ENCODE peak calls at places on chromosomes 1 and 21, in four cellular contexts. B is cardiac septum, S is MM.1S, N is activated T-helper 1 cell treated with Interleukin-2 at 50 U/mL for 16 hours. Q is an unnamed sample.

GRCh38 chr1:43799656-43800629 is 92.6 kb downstream of the ST3GAL3 start:
- DNase-seq in B (no peak), S (no peak), N (no peak), Q (no peak)

GRCh38 chr21:41141031-41141457 is 26.9 kb upstream of the BACE2 start:
- DNase-seq in B (no peak), S (no peak), N (no peak), Q (no peak)

GRCh38 chr1:203607169-203607873 is 19.3 kb upstream of the ATP2B4 start:
- DNase-seq in B (no peak), S (peak), N (peak), Q (peak)

GRCh38 chr1:101147381-101147780 is 89.4 kb upstream of the S1PR1 start:
- DNase-seq in B (no peak), S (no peak), N (no peak), Q (no peak)

GRCh38 chr1:116899529-116899928 is 10.2 kb upstream of the PTGFRN start:
- DNase-seq in B (no peak), S (no peak), N (no peak), Q (no peak)

GRCh38 chr1:1732381-1732780 is 8.2 kb upstream of the CDK11A start:
- DNase-seq in B (no peak), S (no peak), N (no peak), Q (no peak)

GRCh38 chr1:111732718-111733117 is 6.5 kb downstream of the INKA2 start:
- DNase-seq in B (no peak), S (no peak), N (no peak), Q (no peak)

GRCh38 chr21:41630249-41630648 is 122.3 kb upstream of the TMPRSS2 start:
- DNase-seq in B (peak), S (no peak), N (no peak), Q (no peak)

GRCh38 chr1:16053781-16054502 is 10.4 kb downstream of the CLCNKB start:
- DNase-seq in B (no peak), S (peak), N (no peak), Q (no peak)

GRCh38 chr21:45041351-45041805 is 33.0 kb upstream of the ADARB1 start:
- DNase-seq in B (peak), S (no peak), N (no peak), Q (no peak)

GRCh38 chr1:172699111-172699510 is 40.2 kb downstream of the FASLG start:
- DNase-seq in B (no peak), S (peak), N (peak), Q (peak)

GRCh38 chr1:91650764-91651163 is 150.1 kb downstream of the CDC7 start:
- DNase-seq in B (no peak), S (no peak), N (no peak), Q (no peak)

GRCh38 chr1:228766788-228767187 is 31.5 kb downstream of the RHOU start:
- DNase-seq in B (no peak), S (no peak), N (no peak), Q (no peak)

GRCh38 chr1:59638172-59638800 is 176.5 kb upstream of the HOOK1 start:
- DNase-seq in B (no peak), S (no peak), N (no peak), Q (no peak)

GRCh38 chr1:155195201-155196102 is 12.2 kb downstream of the THBS3 start:
- DNase-seq in B (peak), S (no peak), N (no peak), Q (no peak)

GRCh38 chr1:29083318-29084195 is 40.1 kb downstream of the TMEM200B start:
- DNase-seq in B (no peak), S (no peak), N (no peak), Q (no peak)

GRCh38 chr1:201224671-201225400 is 34.2 kb downstream of the IGFN1 start:
- DNase-seq in B (no peak), S (no peak), N (no peak), Q (no peak)

GRCh38 chr1:203175237-203176181 is at the start of gene MYBPH:
- DNase-seq in B (no peak), S (no peak), N (no peak), Q (no peak)

GRCh38 chr1:205907794-205908193 is 35.5 kb downstream of the SLC26A9 start:
- DNase-seq in B (no peak), S (no peak), N (no peak), Q (no peak)

Q was measured in T-helper 17 cell.